ENCODE peak calls at places on chromosomes 6 and 20, in ten cellular contexts. One of them, this sample, is unnamed.

GRCh38 chr20:62899633-62900051 is 26.7 kb downstream of the DIDO1 start:
- DNase-seq in SIG-M5: no peak
- DNase-seq in NCI-H774: no peak
- DNase-seq in NCI-H1092 treated with DMSO at 0.1 percent for 48 hours: no peak
- DNase-seq in astrocyte: no peak
- DNase-seq in pancreas: no peak
- DNase-seq in NCI-H1436: no peak
- DNase-seq in NCI-H69: no peak
- DNase-seq in GM20000: no peak
- DNase-seq in activated CD8-positive, alpha-beta memory T cell treated with anti-CD3 and anti-CD28 coated beads for 24 hours: no peak
- DNase-seq in this sample: no peak

GRCh38 chr6:15299430-15300131 is 53.7 kb downstream of the JARID2 start:
- DNase-seq in activated CD8-positive, alpha-beta memory T cell treated with anti-CD3 and anti-CD28 coated beads for 24 hours: peak
- DNase-seq in NCI-H69: no peak
- DNase-seq in SIG-M5: peak
- DNase-seq in GM20000: peak
- DNase-seq in pancreas: no peak
- DNase-seq in NCI-H1436: no peak
- DNase-seq in NCI-H1092 treated with DMSO at 0.1 percent for 48 hours: no peak
- DNase-seq in NCI-H774: no peak
- DNase-seq in astrocyte: peak
- DNase-seq in this sample: no peak

GRCh38 chr20:51768759-51769517 is 748 bp upstream of the ATP9A start:
- DNase-seq in GM20000: no peak
- DNase-seq in NCI-H69: peak
- DNase-seq in NCI-H1092 treated with DMSO at 0.1 percent for 48 hours: no peak
- DNase-seq in astrocyte: no peak
- DNase-seq in pancreas: no peak
- DNase-seq in SIG-M5: no peak
- DNase-seq in NCI-H1436: no peak
- DNase-seq in NCI-H774: no peak
- DNase-seq in activated CD8-positive, alpha-beta memory T cell treated with anti-CD3 and anti-CD28 coated beads for 24 hours: no peak
- DNase-seq in this sample: no peak

GRCh38 chr20:16284385-16285100 is 288.7 kb downstream of the KIF16B start:
- DNase-seq in NCI-H1092 treated with DMSO at 0.1 percent for 48 hours: no peak
- DNase-seq in NCI-H774: no peak
- DNase-seq in SIG-M5: no peak
- DNase-seq in pancreas: no peak
- DNase-seq in NCI-H1436: no peak
- DNase-seq in GM20000: no peak
- DNase-seq in activated CD8-positive, alpha-beta memory T cell treated with anti-CD3 and anti-CD28 coated beads for 24 hours: no peak
- DNase-seq in astrocyte: no peak
- DNase-seq in NCI-H69: no peak
- DNase-seq in this sample: no peak

GRCh38 chr20:61571221-61571620 is 319.2 kb downstream of the CDH4 start:
- DNase-seq in NCI-H774: no peak
- DNase-seq in SIG-M5: no peak
- DNase-seq in GM20000: no peak
- DNase-seq in pancreas: no peak
- DNase-seq in activated CD8-positive, alpha-beta memory T cell treated with anti-CD3 and anti-CD28 coated beads for 24 hours: no peak
- DNase-seq in astrocyte: no peak
- DNase-seq in NCI-H1436: no peak
- DNase-seq in NCI-H1092 treated with DMSO at 0.1 percent for 48 hours: no peak
- DNase-seq in NCI-H69: no peak
- DNase-seq in this sample: no peak

GRCh38 chr20:49433387-49433786 is 49.1 kb downstream of the KCNB1 start:
- DNase-seq in astrocyte: no peak
- DNase-seq in NCI-H774: peak
- DNase-seq in pancreas: no peak
- DNase-seq in NCI-H69: peak
- DNase-seq in activated CD8-positive, alpha-beta memory T cell treated with anti-CD3 and anti-CD28 coated beads for 24 hours: no peak
- DNase-seq in SIG-M5: no peak
- DNase-seq in NCI-H1436: peak
- DNase-seq in NCI-H1092 treated with DMSO at 0.1 percent for 48 hours: peak
- DNase-seq in GM20000: no peak
- DNase-seq in this sample: no peak

GRCh38 chr6:45574885-45575284 is 197.2 kb upstream of the SUPT3H start:
- DNase-seq in NCI-H1436: no peak
- DNase-seq in NCI-H69: no peak
- DNase-seq in astrocyte: no peak
- DNase-seq in GM20000: no peak
- DNase-seq in SIG-M5: no peak
- DNase-seq in activated CD8-positive, alpha-beta memory T cell treated with anti-CD3 and anti-CD28 coated beads for 24 hours: no peak
- DNase-seq in NCI-H774: peak
- DNase-seq in pancreas: no peak
- DNase-seq in NCI-H1092 treated with DMSO at 0.1 percent for 48 hours: no peak
- DNase-seq in this sample: peak

GRCh38 chr20:11302436-11302835 is 615.3 kb upstream of the BTBD3 start:
- DNase-seq in pancreas: no peak
- DNase-seq in NCI-H774: no peak
- DNase-seq in activated CD8-positive, alpha-beta memory T cell treated with anti-CD3 and anti-CD28 coated beads for 24 hours: no peak
- DNase-seq in GM20000: no peak
- DNase-seq in NCI-H1092 treated with DMSO at 0.1 percent for 48 hours: no peak
- DNase-seq in SIG-M5: no peak
- DNase-seq in NCI-H1436: no peak
- DNase-seq in astrocyte: peak
- DNase-seq in NCI-H69: no peak
- DNase-seq in this sample: no peak

GRCh38 chr6:79724816-79725215 is 93.7 kb downstream of the SH3BGRL2 start:
- DNase-seq in pancreas: no peak
- DNase-seq in GM20000: no peak
- DNase-seq in NCI-H1436: no peak
- DNase-seq in SIG-M5: no peak
- DNase-seq in astrocyte: no peak
- DNase-seq in NCI-H1092 treated with DMSO at 0.1 percent for 48 hours: no peak
- DNase-seq in NCI-H69: no peak
- DNase-seq in activated CD8-positive, alpha-beta memory T cell treated with anti-CD3 and anti-CD28 coated beads for 24 hours: no peak
- DNase-seq in NCI-H774: no peak
- DNase-seq in this sample: no peak

GRCh38 chr20:62769346-62770071 is 26.8 kb upstream of the MRGBP start:
- DNase-seq in GM20000: no peak
- DNase-seq in NCI-H1436: no peak
- DNase-seq in NCI-H1092 treated with DMSO at 0.1 percent for 48 hours: no peak
- DNase-seq in SIG-M5: no peak
- DNase-seq in pancreas: no peak
- DNase-seq in NCI-H69: no peak
- DNase-seq in NCI-H774: no peak
- DNase-seq in astrocyte: no peak
- DNase-seq in activated CD8-positive, alpha-beta memory T cell treated with anti-CD3 and anti-CD28 coated beads for 24 hours: no peak
- DNase-seq in this sample: no peak

GRCh38 chr6:129432738-129433137 is 277.2 kb downstream of the ARHGAP18 start:
- DNase-seq in NCI-H69: peak
- DNase-seq in activated CD8-positive, alpha-beta memory T cell treated with anti-CD3 and anti-CD28 coated beads for 24 hours: no peak
- DNase-seq in pancreas: no peak
- DNase-seq in astrocyte: no peak
- DNase-seq in NCI-H1436: no peak
- DNase-seq in NCI-H774: no peak
- DNase-seq in SIG-M5: no peak
- DNase-seq in NCI-H1092 treated with DMSO at 0.1 percent for 48 hours: no peak
- DNase-seq in GM20000: no peak
- DNase-seq in this sample: no peak

GRCh38 chr6:149563203-149563927 is 2.8 kb upstream of the GINM1 start:
- DNase-seq in SIG-M5: no peak
- DNase-seq in activated CD8-positive, alpha-beta memory T cell treated with anti-CD3 and anti-CD28 coated beads for 24 hours: no peak
- DNase-seq in NCI-H1092 treated with DMSO at 0.1 percent for 48 hours: no peak
- DNase-seq in NCI-H69: peak
- DNase-seq in pancreas: no peak
- DNase-seq in NCI-H1436: no peak
- DNase-seq in NCI-H774: no peak
- DNase-seq in GM20000: no peak
- DNase-seq in astrocyte: peak
- DNase-seq in this sample: no peak

GRCh38 chr20:3045042-3045815 is 623 bp upstream of the MRPS26 start:
- DNase-seq in NCI-H1436: no peak
- DNase-seq in GM20000: peak
- DNase-seq in activated CD8-positive, alpha-beta memory T cell treated with anti-CD3 and anti-CD28 coated beads for 24 hours: no peak
- DNase-seq in NCI-H1092 treated with DMSO at 0.1 percent for 48 hours: peak
- DNase-seq in SIG-M5: peak
- DNase-seq in astrocyte: peak
- DNase-seq in pancreas: no peak
- DNase-seq in NCI-H69: peak
- DNase-seq in NCI-H774: no peak
- DNase-seq in this sample: peak

GRCh38 chr6:164252952-164253351 is 838.4 kb downstream of the QKI start:
- DNase-seq in NCI-H1436: no peak
- DNase-seq in astrocyte: peak
- DNase-seq in NCI-H1092 treated with DMSO at 0.1 percent for 48 hours: no peak
- DNase-seq in SIG-M5: no peak
- DNase-seq in activated CD8-positive, alpha-beta memory T cell treated with anti-CD3 and anti-CD28 coated beads for 24 hours: no peak
- DNase-seq in NCI-H774: no peak
- DNase-seq in NCI-H69: no peak
- DNase-seq in GM20000: no peak
- DNase-seq in pancreas: no peak
- DNase-seq in this sample: no peak

GRCh38 chr6:73367761-73368355 is 1.8 kb downstream of the OOEP start:
- DNase-seq in SIG-M5: no peak
- DNase-seq in NCI-H1092 treated with DMSO at 0.1 percent for 48 hours: no peak
- DNase-seq in NCI-H69: peak
- DNase-seq in NCI-H1436: no peak
- DNase-seq in pancreas: no peak
- DNase-seq in NCI-H774: no peak
- DNase-seq in astrocyte: no peak
- DNase-seq in GM20000: no peak
- DNase-seq in activated CD8-positive, alpha-beta memory T cell treated with anti-CD3 and anti-CD28 coated beads for 24 hours: no peak
- DNase-seq in this sample: no peak

GRCh38 chr20:62376112-62377063 is 9.3 kb upstream of the LAMA5 start:
- DNase-seq in astrocyte: no peak
- DNase-seq in NCI-H774: no peak
- DNase-seq in activated CD8-positive, alpha-beta memory T cell treated with anti-CD3 and anti-CD28 coated beads for 24 hours: no peak
- DNase-seq in SIG-M5: no peak
- DNase-seq in GM20000: no peak
- DNase-seq in pancreas: peak
- DNase-seq in NCI-H1092 treated with DMSO at 0.1 percent for 48 hours: no peak
- DNase-seq in NCI-H1436: no peak
- DNase-seq in NCI-H69: no peak
- DNase-seq in this sample: no peak

GRCh38 chr6:7904654-7905319 is 5.8 kb downstream of the TXNDC5 start:
- DNase-seq in NCI-H69: no peak
- DNase-seq in activated CD8-positive, alpha-beta memory T cell treated with anti-CD3 and anti-CD28 coated beads for 24 hours: no peak
- DNase-seq in NCI-H774: no peak
- DNase-seq in astrocyte: no peak
- DNase-seq in SIG-M5: no peak
- DNase-seq in GM20000: no peak
- DNase-seq in pancreas: no peak
- DNase-seq in NCI-H1436: no peak
- DNase-seq in NCI-H1092 treated with DMSO at 0.1 percent for 48 hours: no peak
- DNase-seq in this sample: no peak

GRCh38 chr6:80689700-80690099 is 583.2 kb downstream of the BCKDHB start:
- DNase-seq in astrocyte: no peak
- DNase-seq in NCI-H1092 treated with DMSO at 0.1 percent for 48 hours: no peak
- DNase-seq in NCI-H69: peak
- DNase-seq in NCI-H1436: no peak
- DNase-seq in NCI-H774: no peak
- DNase-seq in activated CD8-positive, alpha-beta memory T cell treated with anti-CD3 and anti-CD28 coated beads for 24 hours: no peak
- DNase-seq in SIG-M5: no peak
- DNase-seq in pancreas: no peak
- DNase-seq in GM20000: no peak
- DNase-seq in this sample: no peak

GRCh38 chr20:58650181-58650775 is 805 bp upstream of the STX16 start:
- DNase-seq in activated CD8-positive, alpha-beta memory T cell treated with anti-CD3 and anti-CD28 coated beads for 24 hours: peak
- DNase-seq in pancreas: peak
- DNase-seq in NCI-H1092 treated with DMSO at 0.1 percent for 48 hours: no peak
- DNase-seq in astrocyte: no peak
- DNase-seq in NCI-H1436: no peak
- DNase-seq in NCI-H69: peak
- DNase-seq in GM20000: peak
- DNase-seq in NCI-H774: no peak
- DNase-seq in SIG-M5: no peak
- DNase-seq in this sample: no peak

GRCh38 chr6:150813319-150813992 is 52.0 kb upstream of the MTHFD1L start:
- DNase-seq in GM20000: peak
- DNase-seq in activated CD8-positive, alpha-beta memory T cell treated with anti-CD3 and anti-CD28 coated beads for 24 hours: peak
- DNase-seq in astrocyte: peak
- DNase-seq in NCI-H1436: no peak
- DNase-seq in NCI-H69: peak
- DNase-seq in NCI-H774: no peak
- DNase-seq in pancreas: no peak
- DNase-seq in SIG-M5: no peak
- DNase-seq in NCI-H1092 treated with DMSO at 0.1 percent for 48 hours: no peak
- DNase-seq in this sample: peak

GRCh38 chr6:98824907-98825601 is 9.3 kb upstream of the POU3F2 start:
- DNase-seq in NCI-H69: no peak
- DNase-seq in NCI-H1436: no peak
- DNase-seq in pancreas: no peak
- DNase-seq in GM20000: no peak
- DNase-seq in NCI-H774: no peak
- DNase-seq in SIG-M5: no peak
- DNase-seq in NCI-H1092 treated with DMSO at 0.1 percent for 48 hours: no peak
- DNase-seq in astrocyte: no peak
- DNase-seq in activated CD8-positive, alpha-beta memory T cell treated with anti-CD3 and anti-CD28 coated beads for 24 hours: no peak
- DNase-seq in this sample: no peak

GRCh38 chr6:126444874-126445273 is 105.0 kb downstream of the CENPW start:
- DNase-seq in GM20000: no peak
- DNase-seq in NCI-H1436: no peak
- DNase-seq in SIG-M5: no peak
- DNase-seq in activated CD8-positive, alpha-beta memory T cell treated with anti-CD3 and anti-CD28 coated beads for 24 hours: no peak
- DNase-seq in NCI-H69: no peak
- DNase-seq in astrocyte: peak
- DNase-seq in pancreas: no peak
- DNase-seq in NCI-H1092 treated with DMSO at 0.1 percent for 48 hours: no peak
- DNase-seq in NCI-H774: no peak
- DNase-seq in this sample: no peak

This sample was measured in NCI-H510A.